ENCODE peak calls at places on chromosomes 1 and 21, in five cellular contexts. One of them, this sample, is unnamed. For H3K4me1, the result is how much of the 10 kb centered on the place peaks cover.

GRCh38 chr1:5975133-5975880 is 16.9 kb downstream of the NPHP4 start:
- DNase-seq in upper lobe of right lung: peak
- DNase-seq in pancreas: peak
- DNase-seq in OCI-LY7: peak
- DNase-seq in CD4-positive, CD25-positive, alpha-beta regulatory T cell: peak
- DNase-seq in this sample: no peak

GRCh38 chr21:27795418-27795817 is 828.5 kb upstream of the ADAMTS5 start:
- DNase-seq in upper lobe of right lung: no peak
- DNase-seq in pancreas: no peak
- DNase-seq in OCI-LY7: no peak
- DNase-seq in CD4-positive, CD25-positive, alpha-beta regulatory T cell: no peak
- DNase-seq in this sample: no peak

GRCh38 chr1:155514582-155515187 is 47.9 kb downstream of the ASH1L start:
- DNase-seq in upper lobe of right lung: no peak
- DNase-seq in pancreas: no peak
- DNase-seq in OCI-LY7: no peak
- DNase-seq in CD4-positive, CD25-positive, alpha-beta regulatory T cell: no peak
- DNase-seq in this sample: no peak

GRCh38 chr1:73593804-73594203 is 604.2 kb downstream of the LRRIQ3 start:
- DNase-seq in upper lobe of right lung: no peak
- DNase-seq in pancreas: no peak
- DNase-seq in OCI-LY7: no peak
- DNase-seq in CD4-positive, CD25-positive, alpha-beta regulatory T cell: no peak
- DNase-seq in this sample: no peak

GRCh38 chr1:84758968-84759491 is 68.8 kb upstream of the SSX2IP start:
- DNase-seq in upper lobe of right lung: peak
- DNase-seq in pancreas: no peak
- DNase-seq in OCI-LY7: no peak
- DNase-seq in CD4-positive, CD25-positive, alpha-beta regulatory T cell: no peak
- DNase-seq in this sample: no peak

GRCh38 chr1:80059940-80060339 is 1053.4 kb upstream of the ADGRL4 start:
- DNase-seq in upper lobe of right lung: no peak
- DNase-seq in pancreas: no peak
- DNase-seq in OCI-LY7: no peak
- DNase-seq in CD4-positive, CD25-positive, alpha-beta regulatory T cell: no peak
- DNase-seq in this sample: no peak

GRCh38 chr1:103461171-103462105 is 64.1 kb upstream of the RNPC3 start:
- DNase-seq in upper lobe of right lung: no peak
- DNase-seq in pancreas: no peak
- DNase-seq in OCI-LY7: peak
- DNase-seq in CD4-positive, CD25-positive, alpha-beta regulatory T cell: no peak
- DNase-seq in this sample: no peak

GRCh38 chr1:168918860-168919741 is 187.4 kb upstream of the ATP1B1 start:
- DNase-seq in upper lobe of right lung: no peak
- DNase-seq in pancreas: no peak
- DNase-seq in OCI-LY7: no peak
- DNase-seq in CD4-positive, CD25-positive, alpha-beta regulatory T cell: no peak
- DNase-seq in this sample: no peak

GRCh38 chr1:13772271-13772670 is 72.3 kb downstream of the PRDM2 start:
- DNase-seq in upper lobe of right lung: no peak
- DNase-seq in pancreas: no peak
- DNase-seq in OCI-LY7: no peak
- DNase-seq in CD4-positive, CD25-positive, alpha-beta regulatory T cell: no peak
- DNase-seq in this sample: no peak

GRCh38 chr21:43768868-43769167 is 7.3 kb downstream of the CSTB start:
- DNase-seq in upper lobe of right lung: no peak
- DNase-seq in pancreas: no peak
- DNase-seq in OCI-LY7: no peak
- DNase-seq in CD4-positive, CD25-positive, alpha-beta regulatory T cell: no peak
- DNase-seq in this sample: no peak

GRCh38 chr1:39317111-39317510 is 112.6 kb downstream of the MACF1 start:
- DNase-seq in upper lobe of right lung: no peak
- DNase-seq in pancreas: no peak
- DNase-seq in OCI-LY7: no peak
- DNase-seq in CD4-positive, CD25-positive, alpha-beta regulatory T cell: no peak
- DNase-seq in this sample: no peak

GRCh38 chr1:230768903-230769570 is 21.8 kb downstream of the CAPN9 start:
- DNase-seq in upper lobe of right lung: no peak
- DNase-seq in pancreas: no peak
- DNase-seq in OCI-LY7: no peak
- DNase-seq in CD4-positive, CD25-positive, alpha-beta regulatory T cell: no peak
- DNase-seq in this sample: peak

GRCh38 chr1:44678120-44678519 is 3.6 kb downstream of the ARMH1 start:
- DNase-seq in upper lobe of right lung: no peak
- DNase-seq in pancreas: no peak
- DNase-seq in OCI-LY7: no peak
- DNase-seq in CD4-positive, CD25-positive, alpha-beta regulatory T cell: no peak
- DNase-seq in this sample: no peak

GRCh38 chr21:43913928-43914327 is 48.9 kb downstream of the AGPAT3 start:
- DNase-seq in upper lobe of right lung: no peak
- DNase-seq in pancreas: no peak
- DNase-seq in OCI-LY7: no peak
- DNase-seq in CD4-positive, CD25-positive, alpha-beta regulatory T cell: no peak
- DNase-seq in this sample: no peak

GRCh38 chr1:89519779-89520358 is 4.8 kb upstream of the LRRC8B start:
- DNase-seq in upper lobe of right lung: no peak
- DNase-seq in pancreas: no peak
- DNase-seq in OCI-LY7: peak
- DNase-seq in CD4-positive, CD25-positive, alpha-beta regulatory T cell: peak
- DNase-seq in this sample: no peak

GRCh38 chr1:214427871-214428277 is 123.5 kb downstream of the PTPN14 start:
- DNase-seq in upper lobe of right lung: no peak
- DNase-seq in pancreas: no peak
- DNase-seq in OCI-LY7: peak
- DNase-seq in CD4-positive, CD25-positive, alpha-beta regulatory T cell: peak
- DNase-seq in this sample: no peak

GRCh38 chr1:14698206-14698605 is 99.7 kb downstream of the KAZN start:
- DNase-seq in upper lobe of right lung: no peak
- DNase-seq in pancreas: no peak
- DNase-seq in OCI-LY7: no peak
- DNase-seq in CD4-positive, CD25-positive, alpha-beta regulatory T cell: no peak
- DNase-seq in this sample: no peak

GRCh38 chr1:79682478-79682877 is 675.9 kb upstream of the ADGRL4 start:
- DNase-seq in upper lobe of right lung: no peak
- DNase-seq in pancreas: no peak
- DNase-seq in OCI-LY7: no peak
- DNase-seq in CD4-positive, CD25-positive, alpha-beta regulatory T cell: no peak
- DNase-seq in this sample: no peak

GRCh38 chr1:183273300-183273699 is 87.2 kb downstream of the LAMC2 start:
- DNase-seq in upper lobe of right lung: no peak
- DNase-seq in pancreas: no peak
- DNase-seq in OCI-LY7: no peak
- DNase-seq in CD4-positive, CD25-positive, alpha-beta regulatory T cell: no peak
- DNase-seq in this sample: no peak

GRCh38 chr1:231522038-231522437 is 6.4 kb upstream of the TSNAX start:
- DNase-seq in upper lobe of right lung: no peak
- DNase-seq in pancreas: no peak
- DNase-seq in OCI-LY7: no peak
- DNase-seq in CD4-positive, CD25-positive, alpha-beta regulatory T cell: no peak
- DNase-seq in this sample: no peak

GRCh38 chr1:14625587-14626447 is 27.3 kb downstream of the KAZN start:
- DNase-seq in upper lobe of right lung: no peak
- DNase-seq in pancreas: no peak
- DNase-seq in OCI-LY7: no peak
- DNase-seq in CD4-positive, CD25-positive, alpha-beta regulatory T cell: no peak
- DNase-seq in this sample: no peak

GRCh38 chr1:4931486-4931885 is 277.1 kb downstream of the AJAP1 start:
- DNase-seq in upper lobe of right lung: no peak
- DNase-seq in pancreas: no peak
- DNase-seq in OCI-LY7: no peak
- DNase-seq in CD4-positive, CD25-positive, alpha-beta regulatory T cell: no peak
- DNase-seq in this sample: no peak

GRCh38 chr1:43366179-43366578 is 1.6 kb downstream of the ELOVL1 start:
- DNase-seq in upper lobe of right lung: peak
- DNase-seq in pancreas: peak
- DNase-seq in OCI-LY7: peak
- DNase-seq in CD4-positive, CD25-positive, alpha-beta regulatory T cell: no peak
- DNase-seq in this sample: peak

GRCh38 chr1:178961331-178961730 is 64.4 kb upstream of the FAM20B start:
- DNase-seq in upper lobe of right lung: no peak
- DNase-seq in pancreas: no peak
- DNase-seq in OCI-LY7: no peak
- DNase-seq in CD4-positive, CD25-positive, alpha-beta regulatory T cell: no peak
- DNase-seq in this sample: no peak

GRCh38 chr1:12543747-12544146 is 74.3 kb downstream of the DHRS3 start:
- DNase-seq in upper lobe of right lung: no peak
- DNase-seq in pancreas: no peak
- DNase-seq in OCI-LY7: no peak
- DNase-seq in CD4-positive, CD25-positive, alpha-beta regulatory T cell: no peak
- DNase-seq in this sample: no peak

GRCh38 chr1:12544357-12544756 is 73.7 kb downstream of the DHRS3 start:
- DNase-seq in upper lobe of right lung: no peak
- DNase-seq in pancreas: no peak
- DNase-seq in OCI-LY7: no peak
- DNase-seq in CD4-positive, CD25-positive, alpha-beta regulatory T cell: no peak
- DNase-seq in this sample: no peak

GRCh38 chr1:12541274-12542137 is 76.5 kb downstream of the DHRS3 start:
- DNase-seq in upper lobe of right lung: peak
- DNase-seq in pancreas: no peak
- DNase-seq in OCI-LY7: no peak
- DNase-seq in CD4-positive, CD25-positive, alpha-beta regulatory T cell: no peak
- DNase-seq in this sample: peak

GRCh38 chr1:12542138-12542465 is 75.9 kb downstream of the DHRS3 start:
- DNase-seq in upper lobe of right lung: peak
- DNase-seq in pancreas: no peak
- DNase-seq in OCI-LY7: no peak
- DNase-seq in CD4-positive, CD25-positive, alpha-beta regulatory T cell: no peak
- DNase-seq in this sample: no peak

DNA sequence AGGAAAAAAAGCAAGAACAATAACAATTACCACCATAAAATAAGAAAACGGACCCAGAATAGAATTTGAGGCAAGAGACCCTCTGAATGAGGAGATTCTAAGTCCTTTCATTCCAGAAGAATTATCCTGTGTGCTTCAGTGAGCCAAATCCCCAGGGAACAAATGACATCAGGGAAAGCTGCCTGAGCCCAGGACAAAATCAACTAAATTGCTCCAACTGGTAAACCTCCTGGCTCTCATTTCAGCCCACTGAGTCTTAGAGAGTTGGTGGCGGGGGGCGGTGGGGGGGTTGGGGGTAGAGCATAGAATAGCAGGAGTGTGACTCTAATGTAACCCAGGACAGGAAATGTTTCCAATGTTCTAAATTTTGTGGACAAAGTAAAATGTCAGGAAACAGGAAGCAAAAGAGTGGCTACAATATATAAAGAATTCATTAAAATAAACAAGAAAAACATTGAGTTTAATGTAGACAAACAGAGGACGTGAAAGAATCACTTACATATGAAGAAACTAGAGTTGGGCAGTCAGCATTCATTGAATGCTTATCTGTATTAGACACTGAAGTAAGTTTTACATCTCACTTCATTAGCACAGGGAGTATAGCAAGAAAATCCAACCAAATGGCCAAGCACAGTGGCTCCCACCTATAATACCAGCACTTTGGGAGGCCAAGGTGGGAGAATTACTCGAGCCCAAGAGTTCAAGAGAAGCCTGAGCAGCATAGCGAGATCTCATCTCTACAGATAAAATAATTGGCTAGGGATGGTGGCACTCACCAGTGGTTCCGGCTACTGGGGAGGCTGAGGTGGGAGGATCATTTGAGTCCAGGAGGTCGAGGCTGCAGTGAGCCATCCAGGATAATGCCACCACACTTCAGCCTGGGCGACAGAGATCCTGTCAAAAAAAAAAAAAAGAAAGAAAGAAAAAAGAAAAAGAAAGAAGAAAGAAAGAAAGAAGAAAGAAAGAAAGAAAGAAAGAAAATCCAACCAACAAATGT is 75.1 kb downstream of the DHRS3 start:
- DNase-seq in upper lobe of right lung: peak
- DNase-seq in pancreas: no peak
- DNase-seq in OCI-LY7: no peak
- DNase-seq in CD4-positive, CD25-positive, alpha-beta regulatory T cell: no peak
- DNase-seq in this sample: no peak
- H3K4me1 ChIP-seq in upper lobe of right lung: under half
- H3K4me1 ChIP-seq in pancreas: under half
- H3K4me1 ChIP-seq in OCI-LY7: under half
- H3K4me1 ChIP-seq in CD4-positive, CD25-positive, alpha-beta regulatory T cell: under half
- H3K4me1 ChIP-seq in this sample: under half

DNA sequence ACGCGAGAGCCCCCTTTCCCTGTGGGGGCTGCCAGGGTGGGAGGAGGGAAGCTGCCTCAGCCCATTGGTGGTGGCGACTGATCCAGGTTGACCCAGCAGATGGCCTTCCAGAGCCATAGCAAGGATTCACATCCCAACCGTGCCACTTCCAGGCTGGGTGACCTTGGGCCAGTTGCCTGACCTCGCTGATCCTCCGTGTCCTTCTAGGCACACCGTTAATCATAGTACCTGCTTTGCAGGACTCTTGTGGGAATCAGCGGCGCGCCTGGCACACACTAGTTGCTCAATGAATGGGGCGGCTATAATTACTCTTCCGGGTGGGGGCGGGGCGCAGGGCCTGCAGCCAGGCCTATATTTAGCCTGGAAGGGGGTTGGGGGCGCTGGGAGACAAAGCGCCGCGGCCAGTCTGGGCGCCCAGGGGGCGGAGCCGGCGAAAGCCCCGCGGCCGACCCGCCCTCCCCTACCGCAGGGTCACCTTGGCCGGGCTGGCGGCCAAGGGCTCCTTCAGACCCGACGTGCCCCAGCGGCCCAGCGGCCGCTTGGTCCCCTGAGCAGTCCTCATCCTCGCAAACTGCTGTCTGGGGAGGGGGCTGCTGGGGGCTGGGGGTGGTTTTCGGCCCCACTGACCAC is 5.1 kb downstream of the HSPB7 start:
- DNase-seq in upper lobe of right lung: peak
- DNase-seq in pancreas: peak
- DNase-seq in OCI-LY7: peak
- DNase-seq in CD4-positive, CD25-positive, alpha-beta regulatory T cell: no peak
- DNase-seq in this sample: peak
- H3K4me3 ChIP-seq in upper lobe of right lung: peak
- H3K4me3 ChIP-seq in pancreas: no peak
- H3K4me3 ChIP-seq in OCI-LY7: peak
- H3K4me3 ChIP-seq in CD4-positive, CD25-positive, alpha-beta regulatory T cell: no peak
- H3K4me3 ChIP-seq in this sample: peak

GRCh38 chr1:232570007-232570406 is 59.9 kb downstream of the SIPA1L2 start:
- DNase-seq in upper lobe of right lung: no peak
- DNase-seq in pancreas: no peak
- DNase-seq in OCI-LY7: no peak
- DNase-seq in CD4-positive, CD25-positive, alpha-beta regulatory T cell: no peak
- DNase-seq in this sample: no peak
- H3K4me1 ChIP-seq in upper lobe of right lung: under half
- H3K4me1 ChIP-seq in pancreas: under half
- H3K4me1 ChIP-seq in OCI-LY7: half or more
- H3K4me1 ChIP-seq in CD4-positive, CD25-positive, alpha-beta regulatory T cell: under half
- H3K4me1 ChIP-seq in this sample: under half

DNA sequence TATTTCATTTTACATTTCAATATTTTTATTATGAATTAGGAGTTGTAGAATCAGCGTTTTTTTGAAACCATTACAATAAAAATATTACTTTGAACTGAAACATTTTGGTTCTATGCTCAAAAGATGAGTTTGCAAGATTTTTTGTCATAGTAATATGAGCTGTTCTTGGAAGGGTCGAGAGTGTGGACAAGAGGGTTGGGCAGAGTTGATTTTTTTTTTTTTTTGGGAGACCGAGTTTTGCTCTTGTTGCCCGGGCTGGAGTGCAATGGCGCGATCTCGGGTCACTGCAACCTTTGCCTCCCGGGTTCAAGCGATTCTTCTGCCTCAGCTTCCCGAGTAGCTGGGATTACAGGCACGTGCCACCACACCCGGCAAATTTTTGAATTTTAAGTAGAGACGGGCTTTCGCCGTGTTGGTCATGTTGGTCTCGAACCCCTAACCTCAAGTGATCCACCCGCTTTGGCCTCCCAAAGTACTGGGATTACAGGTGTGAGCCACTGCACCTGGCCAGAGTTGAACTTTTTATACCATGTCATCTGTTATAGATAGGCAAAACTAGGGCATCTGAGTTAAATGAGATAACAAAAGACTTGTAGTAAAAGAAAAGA is 3.3 kb downstream of the CACYBP start:
- DNase-seq in upper lobe of right lung: no peak
- DNase-seq in pancreas: no peak
- DNase-seq in OCI-LY7: no peak
- DNase-seq in CD4-positive, CD25-positive, alpha-beta regulatory T cell: no peak
- DNase-seq in this sample: no peak
- H3K4me3 ChIP-seq in upper lobe of right lung: no peak
- H3K4me3 ChIP-seq in pancreas: no peak
- H3K4me3 ChIP-seq in OCI-LY7: peak
- H3K4me3 ChIP-seq in CD4-positive, CD25-positive, alpha-beta regulatory T cell: peak
- H3K4me3 ChIP-seq in this sample: no peak

This sample was measured in breast epithelium.